ENCODE peak calls at places on chromosomes 2 and 18, in six cellular contexts. C is sigmoid colon, H is HL-60, Q is foreskin fibroblast, E is AG09309, P is left ventricle myocardium inferior. J is an unnamed sample.

GRCh38 chr2:158781562-158781961 is 13.6 kb upstream of the DAPL1 start:
- DNase-seq in C (no peak), H (no peak), Q (no peak), E (peak), P (no peak), J (peak)

GRCh38 chr2:132670104-132670960 is at the start of gene LYPD1:
- DNase-seq in C (peak), H (no peak), Q (no peak), E (no peak), P (peak), J (no peak)

GRCh38 chr2:168064011-168064998 is 183.1 kb downstream of the STK39 start:
- DNase-seq in C (no peak), H (no peak), Q (no peak), E (no peak), P (no peak), J (no peak)

GRCh38 chr18:1513519-1513918 is 608.8 kb downstream of the ADCYAP1 start:
- DNase-seq in C (no peak), H (no peak), Q (no peak), E (no peak), P (no peak), J (no peak)

GRCh38 chr2:85578243-85579180 is 1.1 kb downstream of the VAMP8 start:
- DNase-seq in C (peak), H (peak), Q (no peak), E (no peak), P (peak), J (no peak)

GRCh38 chr2:172943992-172944793 is 131.5 kb upstream of the MAP3K20 start:
- DNase-seq in C (no peak), H (no peak), Q (no peak), E (no peak), P (no peak), J (no peak)

GRCh38 chr2:96969321-96969720 is 17.1 kb downstream of the FAM178B start:
- DNase-seq in C (no peak), H (no peak), Q (no peak), E (no peak), P (no peak), J (no peak)

GRCh38 chr2:180907731-180908130 is 72.7 kb upstream of the UBE2E3 start:
- DNase-seq in C (no peak), H (no peak), Q (peak), E (no peak), P (no peak), J (peak)

GRCh38 chr2:121965666-121966065 is 210.2 kb downstream of the TSN start:
- DNase-seq in C (no peak), H (no peak), Q (no peak), E (no peak), P (no peak), J (no peak)

GRCh38 chr18:13178976-13179375 is 39.6 kb upstream of the LDLRAD4 start:
- DNase-seq in C (no peak), H (no peak), Q (no peak), E (no peak), P (no peak), J (no peak)

GRCh38 chr2:174964404-174964803 is 40.8 kb downstream of the CHN1 start:
- DNase-seq in C (no peak), H (no peak), Q (no peak), E (no peak), P (no peak), J (no peak)

GRCh38 chr2:133334923-133335322 is 233.3 kb downstream of the NCKAP5 start:
- DNase-seq in C (no peak), H (no peak), Q (no peak), E (no peak), P (no peak), J (peak)

GRCh38 chr2:154437104-154437503 is 261.4 kb upstream of the KCNJ3 start:
- DNase-seq in C (no peak), H (no peak), Q (no peak), E (no peak), P (no peak), J (no peak)

GRCh38 chr2:65354773-65355172 is 77.6 kb downstream of the SPRED2 start:
- DNase-seq in C (no peak), H (no peak), Q (no peak), E (no peak), P (no peak), J (no peak)

GRCh38 chr2:126531029-126531428 is 124.9 kb upstream of the GYPC start:
- DNase-seq in C (no peak), H (no peak), Q (no peak), E (no peak), P (no peak), J (no peak)

GRCh38 chr2:126527836-126528490 is 128.0 kb upstream of the GYPC start:
- DNase-seq in C (peak), H (peak), Q (peak), E (peak), P (peak), J (no peak)
- H3K4me3 ChIP-seq in C (no peak), H (no peak), Q (no peak), E (no peak), P (no peak), J (no peak)

GRCh38 chr2:113157108-113157896 is 16.5 kb upstream of the PSD4 start:
- DNase-seq in C (no peak), H (no peak), Q (no peak), E (no peak), P (no peak), J (no peak)

GRCh38 chr2:113155331-113155730 is 18.4 kb upstream of the PSD4 start:
- DNase-seq in C (no peak), H (no peak), Q (no peak), E (no peak), P (no peak), J (no peak)

GRCh38 chr2:113158884-113159553 is 14.8 kb upstream of the PSD4 start:
- DNase-seq in C (no peak), H (no peak), Q (peak), E (no peak), P (no peak), J (no peak)

GRCh38 chr2:113157897-113158753 is 15.6 kb upstream of the PSD4 start:
- DNase-seq in C (no peak), H (no peak), Q (peak), E (no peak), P (no peak), J (no peak)

GRCh38 chr2:113156278-113157107 is 17.3 kb upstream of the PSD4 start:
- DNase-seq in C (no peak), H (no peak), Q (no peak), E (no peak), P (no peak), J (no peak)
- H3K4me3 ChIP-seq in C (no peak), H (no peak), Q (peak), E (no peak), P (peak), J (peak)

GRCh38 chr2:39772812-39773152 is 6.3 kb downstream of the THUMPD2 start:
- DNase-seq in C (no peak), H (no peak), Q (no peak), E (no peak), P (no peak), J (no peak)
- H3K4me3 ChIP-seq in C (no peak), H (no peak), Q (no peak), E (no peak), P (no peak), J (no peak)

GRCh38 chr2:101064505-101064867 is 62.4 kb downstream of the RPL31 start:
- DNase-seq in C (no peak), H (no peak), Q (no peak), E (no peak), P (no peak), J (no peak)
- H3K4me3 ChIP-seq in C (no peak), H (no peak), Q (no peak), E (no peak), P (no peak), J (no peak)

GRCh38 chr2:26585100-26585499 is 56.1 kb downstream of the CIB4 start:
- DNase-seq in C (peak), H (no peak), Q (no peak), E (no peak), P (no peak), J (no peak)
- H3K4me3 ChIP-seq in C (no peak), H (no peak), Q (no peak), E (no peak), P (no peak), J (no peak)

GRCh38 chr2:16656784-16657391 is 8.7 kb downstream of the CYRIA start:
- DNase-seq in C (no peak), H (peak), Q (no peak), E (no peak), P (no peak), J (no peak)
- H3K4me3 ChIP-seq in C (no peak), H (no peak), Q (no peak), E (no peak), P (no peak), J (no peak)

DNA sequence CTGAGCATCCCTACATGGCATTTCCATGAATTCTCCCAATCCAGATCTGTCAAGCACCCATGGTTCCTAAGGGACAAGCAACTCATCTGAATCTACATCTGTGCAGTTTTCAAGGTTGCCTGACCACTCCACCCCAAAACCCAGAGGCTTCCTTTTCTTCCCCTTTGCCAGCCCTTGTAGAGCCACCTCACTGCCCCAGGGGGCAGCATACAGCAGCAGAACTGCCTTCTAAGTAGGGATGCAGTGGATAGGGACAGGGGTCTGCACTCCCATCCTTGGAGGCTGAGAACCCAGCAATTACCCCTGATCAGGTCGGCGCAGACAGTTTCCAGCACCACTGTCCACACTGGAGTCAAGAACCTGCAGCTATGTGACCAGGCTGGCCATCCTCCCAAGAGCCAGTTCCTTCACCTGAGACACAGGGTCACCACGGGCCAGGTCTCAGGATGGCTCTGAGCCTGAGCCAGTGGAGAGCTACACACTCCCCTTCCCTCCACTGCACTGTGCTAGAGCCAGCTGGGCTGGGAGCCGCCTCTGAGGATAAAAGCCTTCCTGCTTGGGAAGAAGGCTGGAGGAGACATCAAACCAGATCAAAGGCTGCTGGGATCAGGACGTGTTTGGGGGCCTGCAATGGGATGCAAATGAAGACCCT is 283.1 kb downstream of the CELF4 start:
- DNase-seq in C (no peak), H (no peak), Q (no peak), E (no peak), P (no peak), J (no peak)
- H3K4me3 ChIP-seq in C (no peak), H (no peak), Q (no peak), E (no peak), P (no peak), J (no peak)

DNA sequence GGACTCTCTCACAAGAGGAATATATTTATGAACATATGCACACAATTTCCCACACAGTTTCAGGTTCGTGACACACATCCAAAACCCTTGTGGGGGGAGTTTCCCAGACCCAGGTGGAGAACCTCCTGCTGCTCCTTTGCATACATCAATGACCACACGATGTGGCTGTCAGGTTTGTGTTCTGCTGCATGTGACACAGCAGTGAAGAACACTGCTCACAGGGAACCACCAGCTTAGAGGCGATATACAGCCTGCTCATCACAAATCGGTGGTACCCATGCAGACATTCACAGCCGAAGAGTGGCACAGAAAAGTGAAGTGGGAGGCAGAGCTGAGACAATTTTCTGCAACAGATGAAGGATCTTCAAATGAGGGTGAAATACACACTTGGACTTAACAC is 175.6 kb upstream of the ZFP36L2 start:
- DNase-seq in C (no peak), H (no peak), Q (no peak), E (no peak), P (no peak), J (no peak)
- H3K4me3 ChIP-seq in C (no peak), H (no peak), Q (no peak), E (no peak), P (no peak), J (no peak)

J was measured in retinal pigment epithelial cell.